ENCODE peak calls at places on chromosomes 16 and 17, in eight cellular contexts. W, C, I, Y, A, V, F and K are unnamed samples.

GRCh38 chr17:19409509-19409908 is 1.5 kb upstream of the RNF112 start:
- DNase-seq in W (no peak), C (peak; percentile 69), I (no peak), Y (no peak), A (no peak), V (no peak), F (no peak), K (no peak)

GRCh38 chr17:64441772-64442549 is 7.0 kb upstream of the MILR1 start:
- DNase-seq in W (no peak), C (no peak), I (no peak), Y (no peak), A (peak; percentile 16), V (peak; percentile 41), F (peak; percentile 19), K (peak; percentile 37)

GRCh38 chr16:87437327-87437726 is 45.2 kb downstream of the MAP1LC3B start:
- DNase-seq in W (no peak), C (no peak), I (no peak), Y (no peak), A (no peak), V (no peak), F (no peak), K (no peak)

GRCh38 chr16:80436510-80436909 is 104.3 kb upstream of the DYNLRB2 start:
- DNase-seq in W (no peak), C (no peak), I (no peak), Y (no peak), A (no peak), V (no peak), F (no peak), K (no peak)

GRCh38 chr16:1258218-1258587 is 2.3 kb downstream of the TPSD1 start:
- DNase-seq in W (no peak), C (no peak), I (no peak), Y (no peak), A (no peak), V (no peak), F (no peak), K (no peak)

GRCh38 chr17:7056386-7056785 is 12.5 kb upstream of the SLC16A11 start:
- DNase-seq in W (no peak), C (no peak), I (no peak), Y (no peak), A (no peak), V (no peak), F (no peak), K (no peak)

GRCh38 chr16:50835358-50836060 is 93.6 kb downstream of the CYLD start:
- DNase-seq in W (no peak), C (no peak), I (no peak), Y (no peak), A (no peak), V (no peak), F (no peak), K (no peak)

GRCh38 chr16:1180772-1181714 is 28.1 kb downstream of the CACNA1H start:
- DNase-seq in W (no peak), C (no peak), I (no peak), Y (no peak), A (no peak), V (no peak), F (peak; percentile 38), K (no peak)

GRCh38 chr16:70725024-70725911 is 39.4 kb upstream of the MTSS2 start:
- DNase-seq in W (no peak), C (no peak), I (no peak), Y (no peak), A (no peak), V (no peak), F (peak; percentile 41), K (peak; percentile 85)

GRCh38 chr17:83149761-83150251 is 70.4 kb downstream of the METRNL start:
- DNase-seq in W (no peak), C (no peak), I (no peak), Y (no peak), A (no peak), V (no peak), F (peak; percentile 12), K (no peak)

GRCh38 chr17:37283414-37283961 is 92.3 kb upstream of the C17orf78 start:
- DNase-seq in W (no peak), C (no peak), I (no peak), Y (no peak), A (no peak), V (no peak), F (no peak), K (no peak)

GRCh38 chr17:32878211-32878610 is 1.3 kb upstream of the MYO1D start:
- DNase-seq in W (no peak), C (no peak), I (no peak), Y (no peak), A (no peak), V (no peak), F (no peak), K (peak; percentile 73)

GRCh38 chr17:32875230-32875903 is 1.6 kb downstream of the MYO1D start:
- DNase-seq in W (no peak), C (no peak), I (no peak), Y (no peak), A (no peak), V (no peak), F (no peak), K (no peak)

GRCh38 chr17:32875904-32876413 is 965 bp downstream of the MYO1D start:
- DNase-seq in W (no peak), C (no peak), I (no peak), Y (no peak), A (no peak), V (no peak), F (no peak), K (no peak)

GRCh38 chr17:32877164-32877764 is 340 bp upstream of the MYO1D start:
- DNase-seq in W (peak; percentile 84), C (peak; percentile 90), I (peak; percentile 91), Y (peak; percentile 98), A (peak; percentile 92), V (peak; percentile 94), F (peak; percentile 92), K (peak; percentile 95)

GRCh38 chr17:32876414-32877163 is at the start of gene MYO1D:
- DNase-seq in W (peak; percentile 48), C (peak; percentile 55), I (peak; percentile 71), Y (peak; percentile 75), A (peak; percentile 42), V (peak; percentile 67), F (peak; percentile 46), K (peak; percentile 76)
- TF ChIP-seq CTCF in W (no peak), C (no peak), I (peak; percentile 67), Y (peak; percentile 38), A (peak; percentile 55), V (peak; percentile 62), F (peak; percentile 43), K (peak; percentile 50)

GRCh38 chr17:34163681-34164080 is 91.4 kb upstream of the CCL2 start:
- DNase-seq in W (peak; percentile 29), C (no peak), I (no peak), Y (no peak), A (no peak), V (peak; percentile 10), F (peak; percentile 26), K (peak; percentile 20)
- TF ChIP-seq CTCF in W (peak; percentile 32), C (peak; percentile 7), I (peak; percentile 57), Y (no peak), A (no peak), V (peak; percentile 30), F (peak; percentile 41), K (peak; percentile 15)

GRCh38 chr16:89453662-89454321 is 36.6 kb downstream of the ANKRD11 start:
- DNase-seq in W (peak; percentile 51), C (no peak), I (no peak), Y (no peak), A (no peak), V (no peak), F (no peak), K (peak; percentile 37)
- TF ChIP-seq CTCF in W (no peak), C (no peak), I (peak; percentile 11), Y (no peak), A (no peak), V (no peak), F (peak; percentile 19), K (peak; percentile 43)

DNA sequence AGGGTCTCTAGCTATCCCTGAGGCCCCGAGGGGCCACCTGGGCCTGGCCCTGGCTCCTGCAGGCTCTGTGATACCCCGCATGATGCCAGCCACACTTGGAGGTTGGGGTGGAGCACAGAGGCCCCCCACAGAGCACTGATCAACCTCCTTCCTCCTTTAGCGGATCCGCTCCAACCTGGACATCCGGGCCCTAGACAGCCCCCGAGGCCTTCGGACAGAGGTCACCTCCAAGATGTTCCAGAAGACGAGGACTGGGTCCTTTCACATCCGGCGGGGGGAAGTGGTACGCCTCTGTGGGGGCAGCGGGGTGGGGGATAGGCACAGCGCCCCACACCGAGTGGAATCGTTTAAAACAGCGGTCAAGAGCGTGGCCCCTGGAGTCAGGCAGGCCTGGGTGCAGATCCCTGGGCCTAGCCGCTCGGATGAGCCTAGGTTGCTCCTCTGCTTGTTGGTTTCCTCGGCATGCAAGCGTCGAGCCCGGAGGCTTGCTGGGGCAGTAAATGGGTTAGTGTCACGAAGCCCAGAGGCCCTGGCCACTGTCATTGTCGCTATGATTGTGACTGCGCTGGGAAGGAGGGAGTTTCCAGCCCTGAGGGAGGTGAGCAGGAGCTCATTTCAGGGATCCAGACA is 9.9 kb downstream of the ITGB4 start:
- DNase-seq in W (no peak), C (no peak), I (no peak), Y (no peak), A (no peak), V (no peak), F (no peak), K (no peak)
- TF ChIP-seq CTCF in W (no peak), C (no peak), I (no peak), Y (no peak), A (no peak), V (no peak), F (no peak), K (no peak)

GRCh38 chr17:58513913-58514794 is at the start of gene MTMR4:
- DNase-seq in W (peak; percentile 62), C (peak; percentile 83), I (peak; percentile 77), Y (peak; percentile 87), A (peak; percentile 65), V (peak; percentile 83), F (peak; percentile 90), K (peak; percentile 89)
- TF ChIP-seq CTCF in W (no peak), C (no peak), I (no peak), Y (no peak), A (no peak), V (no peak), F (no peak), K (no peak)

GRCh38 chr16:27695161-27695560 is 145.2 kb downstream of the KATNIP start:
- DNase-seq in W (no peak), C (no peak), I (no peak), Y (no peak), A (no peak), V (no peak), F (no peak), K (no peak)

GRCh38 chr16:27699540-27699939 is 149.6 kb downstream of the KATNIP start:
- DNase-seq in W (no peak), C (no peak), I (no peak), Y (no peak), A (no peak), V (no peak), F (no peak), K (no peak)

GRCh38 chr16:27700596-27700995 is 150.7 kb downstream of the KATNIP start:
- DNase-seq in W (no peak), C (no peak), I (no peak), Y (no peak), A (no peak), V (no peak), F (no peak), K (no peak)

GRCh38 chr16:27698746-27699145 is 148.8 kb downstream of the KATNIP start:
- DNase-seq in W (no peak), C (no peak), I (no peak), Y (no peak), A (no peak), V (no peak), F (no peak), K (no peak)

GRCh38 chr16:27698266-27698665 is 148.3 kb downstream of the KATNIP start:
- DNase-seq in W (no peak), C (no peak), I (no peak), Y (no peak), A (no peak), V (no peak), F (peak; percentile 57), K (no peak)
- TF ChIP-seq CTCF in W (peak; percentile 22), C (no peak), I (peak; percentile 57), Y (no peak), A (no peak), V (no peak), F (peak; percentile 17), K (no peak)